ENCODE peak calls at places on chromosomes 2 and 18, in ten cellular contexts. L, J, E, R, X, S, G, B, I and D are unnamed samples.

GRCh38 chr2:68282814-68283812 is 30.8 kb upstream of the PPP3R1 start:
- DNase-seq in L (peak), J (no peak), E (peak), R (no peak), X (peak), S (peak), G (peak), B (peak), I (peak), D (no peak)

GRCh38 chr2:9401059-9401547 is 22.2 kb downstream of the ITGB1BP1 start:
- DNase-seq in L (no peak), J (peak), E (no peak), R (no peak), X (no peak), S (no peak), G (no peak), B (no peak), I (no peak), D (peak)

GRCh38 chr2:225276207-225276606 is 123.3 kb upstream of the NYAP2 start:
- DNase-seq in L (no peak), J (no peak), E (no peak), R (no peak), X (no peak), S (no peak), G (no peak), B (no peak), I (no peak), D (no peak)

GRCh38 chr2:11530864-11531451 is 2.9 kb upstream of the GREB1 start:
- DNase-seq in L (no peak), J (no peak), E (no peak), R (no peak), X (no peak), S (no peak), G (no peak), B (peak), I (no peak), D (no peak)

GRCh38 chr2:71742953-71743601 is 289.7 kb downstream of the DYSF start:
- DNase-seq in L (peak), J (no peak), E (no peak), R (peak), X (peak), S (peak), G (peak), B (peak), I (peak), D (peak)

GRCh38 chr2:168801961-168802824 is at the start of gene NOSTRIN:
- DNase-seq in L (peak), J (no peak), E (no peak), R (peak), X (peak), S (peak), G (peak), B (peak), I (no peak), D (no peak)

GRCh38 chr2:164773635-164774034 is 68.0 kb downstream of the COBLL1 start:
- DNase-seq in L (no peak), J (no peak), E (no peak), R (no peak), X (no peak), S (no peak), G (no peak), B (no peak), I (no peak), D (no peak)

GRCh38 chr2:204425821-204426220 is 119.5 kb upstream of the PARD3B start:
- DNase-seq in L (no peak), J (no peak), E (no peak), R (no peak), X (no peak), S (no peak), G (no peak), B (no peak), I (no peak), D (no peak)

GRCh38 chr2:181742908-181743722 is 62.8 kb upstream of the NEUROD1 start:
- DNase-seq in L (peak), J (no peak), E (peak), R (peak), X (peak), S (peak), G (peak), B (peak), I (peak), D (no peak)

GRCh38 chr2:84427235-84428138 is 31.6 kb downstream of the SUCLG1 start:
- DNase-seq in L (no peak), J (no peak), E (no peak), R (no peak), X (peak), S (peak), G (no peak), B (peak), I (no peak), D (no peak)

GRCh38 chr2:38409136-38409903 is 32.2 kb upstream of the ATL2 start:
- DNase-seq in L (no peak), J (peak), E (no peak), R (peak), X (no peak), S (no peak), G (no peak), B (no peak), I (no peak), D (peak)

GRCh38 chr18:5518899-5519371 is 24.9 kb downstream of the EPB41L3 start:
- DNase-seq in L (no peak), J (no peak), E (no peak), R (no peak), X (peak), S (peak), G (no peak), B (peak), I (peak), D (no peak)

GRCh38 chr2:30768708-30769580 is 38.3 kb downstream of the CAPN13 start:
- DNase-seq in L (no peak), J (no peak), E (no peak), R (no peak), X (no peak), S (no peak), G (no peak), B (no peak), I (no peak), D (no peak)

GRCh38 chr2:8481463-8482009 is 200.3 kb upstream of the ID2 start:
- DNase-seq in L (no peak), J (no peak), E (no peak), R (no peak), X (no peak), S (no peak), G (no peak), B (no peak), I (no peak), D (no peak)

GRCh38 chr2:45778720-45779171 is 127.3 kb downstream of the PRKCE start:
- DNase-seq in L (peak), J (no peak), E (peak), R (peak), X (peak), S (peak), G (no peak), B (peak), I (peak), D (peak)

GRCh38 chr2:178298785-178299212 is 104.5 kb downstream of the OSBPL6 start:
- DNase-seq in L (no peak), J (no peak), E (no peak), R (no peak), X (peak), S (peak), G (no peak), B (peak), I (no peak), D (no peak)

GRCh38 chr2:48328972-48329723 is 200.8 kb upstream of the STON1 start:
- DNase-seq in L (no peak), J (no peak), E (no peak), R (no peak), X (no peak), S (no peak), G (no peak), B (no peak), I (no peak), D (no peak)

GRCh38 chr2:11802782-11803191 is 56.4 kb downstream of the LPIN1 start:
- DNase-seq in L (no peak), J (no peak), E (no peak), R (no peak), X (no peak), S (peak), G (peak), B (peak), I (peak), D (no peak)

GRCh38 chr2:220747736-220748135 is 824.4 kb downstream of the EPHA4 start:
- DNase-seq in L (no peak), J (no peak), E (no peak), R (no peak), X (no peak), S (no peak), G (no peak), B (no peak), I (no peak), D (no peak)

GRCh38 chr2:182818541-182819308 is 47.7 kb downstream of the FRZB start:
- DNase-seq in L (no peak), J (no peak), E (peak), R (no peak), X (no peak), S (no peak), G (peak), B (no peak), I (no peak), D (no peak)

GRCh38 chr2:79368116-79368630 is 144.7 kb upstream of the CTNNA2 start:
- DNase-seq in L (no peak), J (no peak), E (no peak), R (no peak), X (no peak), S (no peak), G (peak), B (no peak), I (no peak), D (no peak)

GRCh38 chr2:113697516-113697915 is 58.9 kb downstream of the SLC35F5 start:
- DNase-seq in L (no peak), J (no peak), E (no peak), R (no peak), X (no peak), S (no peak), G (no peak), B (no peak), I (no peak), D (no peak)

GRCh38 chr2:222295368-222296041 is 3.3 kb downstream of the PAX3 start:
- DNase-seq in L (no peak), J (no peak), E (peak), R (no peak), X (peak), S (peak), G (no peak), B (peak), I (no peak), D (no peak)
- H3K4me3 ChIP-seq in L (peak), J (peak), E (peak), R (peak), X (peak), S (peak), G (peak), B (peak), I (peak), D (peak)

GRCh38 chr2:238059505-238059904 is 1.3 kb upstream of the SCLY start:
- DNase-seq in L (no peak), J (no peak), E (no peak), R (no peak), X (no peak), S (no peak), G (no peak), B (no peak), I (no peak), D (no peak)
- H3K4me3 ChIP-seq in L (peak), J (peak), E (peak), R (no peak), X (peak), S (peak), G (peak), B (peak), I (no peak), D (no peak)

GRCh38 chr18:43116699-43117294 is 1.3 kb upstream of the RIT2 start:
- DNase-seq in L (no peak), J (no peak), E (no peak), R (no peak), X (no peak), S (no peak), G (no peak), B (no peak), I (no peak), D (no peak)
- H3K4me3 ChIP-seq in L (no peak), J (no peak), E (no peak), R (no peak), X (no peak), S (no peak), G (no peak), B (no peak), I (no peak), D (no peak)

GRCh38 chr2:1461507-1462390 is 48.5 kb downstream of the TPO start:
- DNase-seq in L (no peak), J (no peak), E (no peak), R (no peak), X (no peak), S (no peak), G (no peak), B (no peak), I (no peak), D (no peak)
- H3K4me3 ChIP-seq in L (no peak), J (no peak), E (no peak), R (no peak), X (no peak), S (no peak), G (no peak), B (no peak), I (no peak), D (no peak)